ENCODE peak calls at places on chromosomes 13 and 19, in eight cellular contexts. K, D, G, J, L, I, O and Q are unnamed samples.

GRCh38 chr19:2099054-2099501 is 2.4 kb downstream of the IZUMO4 start:
- DNase-seq in I (no peak), K (no peak), O (no peak), G (no peak), J (no peak), L (no peak), D (no peak), Q (no peak)

GRCh38 chr19:46284635-46285034 is 12.2 kb upstream of the HIF3A start:
- DNase-seq in J (no peak), G (no peak), D (no peak), K (no peak), O (no peak), L (no peak), I (no peak), Q (no peak)

GRCh38 chr19:5459360-5459759 is 4.1 kb downstream of the ZNRF4 start:
- DNase-seq in I (no peak), O (no peak), G (no peak), K (no peak), D (no peak), L (no peak), J (no peak), Q (no peak)

GRCh38 chr19:46776927-46777911 is 11.2 kb downstream of the SLC1A5 start:
- DNase-seq in K (no peak), J (no peak), O (no peak), G (no peak), L (peak; percentile 58), I (no peak), D (no peak), Q (no peak)

GRCh38 chr19:38715540-38715939 is 28.7 kb downstream of the CAPN12 start:
- DNase-seq in G (no peak), D (no peak), L (no peak), K (no peak), J (no peak), O (no peak), I (no peak), Q (no peak)

GRCh38 chr13:100131863-100132574 is 43.1 kb downstream of the PCCA start:
- DNase-seq in K (no peak), O (no peak), I (no peak), J (no peak), G (peak; percentile 88), D (peak; percentile 34), L (no peak), Q (no peak)

GRCh38 chr19:55305491-55305890 is 19.6 kb downstream of the TMEM150B start:
- DNase-seq in I (peak; percentile 50), D (peak; percentile 66), K (peak; percentile 57), L (peak; percentile 60), J (no peak), G (peak; percentile 56), O (no peak), Q (no peak)

GRCh38 chr13:71775946-71776345 is 91.1 kb downstream of the DACH1 start:
- DNase-seq in L (no peak), G (no peak), J (no peak), K (no peak), O (no peak), D (no peak), I (no peak), Q (no peak)

GRCh38 chr13:111046590-111047141 is 68.4 kb upstream of the ARHGEF7 start:
- DNase-seq in I (no peak), G (no peak), D (no peak), K (no peak), J (no peak), L (no peak), O (no peak), Q (no peak)

GRCh38 chr19:18098891-18099622 is 1.5 kb downstream of the MAST3 start:
- DNase-seq in J (no peak), O (peak; percentile 53), G (no peak), L (no peak), I (no peak), D (no peak), K (no peak), Q (no peak)

GRCh38 chr13:105346141-105346766 is 1189.2 kb downstream of the EFNB2 start:
- DNase-seq in D (no peak), G (peak; percentile 70), L (no peak), O (no peak), I (no peak), J (no peak), K (no peak), Q (no peak)

GRCh38 chr13:23098508-23098907 is 82.3 kb upstream of the SGCG start:
- DNase-seq in J (no peak), I (no peak), D (no peak), O (no peak), G (no peak), L (no peak), K (no peak), Q (no peak)

GRCh38 chr13:27644302-27644701 is 22.6 kb downstream of the POLR1D start:
- DNase-seq in D (no peak), K (no peak), O (no peak), I (no peak), J (no peak), G (peak; percentile 35), L (no peak), Q (no peak)

GRCh38 chr19:48445256-48445605 is 552 bp upstream of the GRWD1 start:
- DNase-seq in J (no peak), L (peak; percentile 67), I (no peak), O (no peak), D (peak; percentile 69), K (peak; percentile 75), G (peak; percentile 61), Q (no peak)

GRCh38 chr19:9498183-9498902 is at the start of gene ZNF560:
- DNase-seq in L (peak; percentile 84), K (peak; percentile 28), J (no peak), G (no peak), I (no peak), D (peak; percentile 86), O (no peak), Q (no peak)

GRCh38 chr19:57075801-57076492 is 43.8 kb upstream of the USP29 start:
- DNase-seq in I (no peak), G (peak; percentile 6), L (no peak), K (no peak), D (no peak), O (no peak), J (no peak), Q (no peak)

GRCh38 chr19:28685802-28686201 is 527.1 kb downstream of the UQCRFS1 start:
- DNase-seq in L (no peak), D (no peak), I (no peak), J (no peak), O (no peak), K (no peak), G (no peak), Q (no peak)

GRCh38 chr19:51926426-51926783 is 867 bp upstream of the ZNF613 start:
- DNase-seq in D (no peak), G (no peak), O (no peak), L (no peak), J (no peak), I (no peak), K (no peak), Q (no peak)

GRCh38 chr19:18776288-18776594 is 14.9 kb downstream of the COMP start:
- DNase-seq in O (no peak), G (peak; percentile 55), I (no peak), D (peak; percentile 13), J (no peak), L (no peak), K (no peak), Q (no peak)

GRCh38 chr19:41306394-41306793 is 3.6 kb upstream of the CCDC97 start:
- DNase-seq in O (no peak), G (no peak), I (no peak), J (no peak), K (no peak), D (no peak), L (no peak), Q (no peak)

GRCh38 chr13:53605306-53605705 is 576.7 kb downstream of the OLFM4 start:
- DNase-seq in O (no peak), I (no peak), J (no peak), K (no peak), G (no peak), L (no peak), D (no peak), Q (no peak)

GRCh38 chr13:38697197-38697596 is 10.3 kb downstream of the FREM2 start:
- DNase-seq in O (no peak), L (no peak), J (no peak), D (no peak), I (no peak), G (no peak), K (no peak), Q (no peak)

GRCh38 chr13:25118371-25118770 is 22.4 kb downstream of the PABPC3 start:
- DNase-seq in O (no peak), L (no peak), K (no peak), G (no peak), I (no peak), J (no peak), D (no peak), Q (no peak)
- TF ChIP-seq CTCF in O (no peak), L (no peak), K (no peak), G (no peak), I (no peak), J (no peak), D (no peak), Q (no peak)

GRCh38 chr13:97911311-97912138 is 42.0 kb upstream of the IPO5 start:
- DNase-seq in K (no peak), G (peak; percentile 59), I (no peak), O (no peak), L (peak; percentile 51), D (peak; percentile 25), J (no peak), Q (no peak)
- TF ChIP-seq CTCF in K (peak; percentile 48), G (peak; percentile 66), I (no peak), O (peak; percentile 19), L (peak; percentile 89), D (peak; percentile 65), J (no peak), Q (no peak)

GRCh38 chr19:33705090-33705847 is 83.5 kb downstream of the CHST8 start:
- DNase-seq in D (no peak), G (no peak), O (no peak), L (peak; percentile 30), J (no peak), K (no peak), I (no peak), Q (no peak)
- TF ChIP-seq CTCF in D (peak; percentile 44), G (no peak), O (no peak), L (peak; percentile 61), J (no peak), K (no peak), I (no peak), Q (no peak)

GRCh38 chr19:58227964-58228583 is 640 bp upstream of the ZNF544 start:
- DNase-seq in D (no peak), I (no peak), G (no peak), L (peak; percentile 24), J (no peak), K (peak; percentile 19), O (no peak), Q (no peak)

GRCh38 chr19:58229255-58229639 is 533 bp downstream of the ZNF544 start:
- DNase-seq in D (peak; percentile 53), L (peak; percentile 62), K (peak; percentile 36), G (peak; percentile 50), O (no peak), J (no peak), I (no peak), Q (no peak)

GRCh38 chr19:58228584-58229254 is at the start of gene ZNF544:
- DNase-seq in G (peak; percentile 80), D (peak; percentile 83), I (peak; percentile 75), K (peak; percentile 87), O (peak; percentile 87), L (peak; percentile 88), J (no peak), Q (peak; percentile 25)
- TF ChIP-seq CTCF in G (no peak), D (peak; percentile 30), I (no peak), K (no peak), O (no peak), L (no peak), J (no peak), Q (no peak)

GRCh38 chr13:40193290-40194203 is 472.9 kb downstream of the FOXO1 start:
- DNase-seq in O (no peak), L (no peak), I (no peak), K (no peak), J (no peak), G (no peak), D (no peak), Q (no peak)
- TF ChIP-seq CTCF in O (no peak), L (no peak), I (no peak), K (no peak), J (no peak), G (no peak), D (no peak), Q (no peak)